ENCODE peak calls at places on chromosomes 2 and 18, in seven cellular contexts. G is suprapubic skin, O is prostate gland, Z is stomach, M is breast epithelium, D is Panc1, F is GM23338. R is an unnamed sample. For H3K4me1, the result is how much of the 10 kb centered on the place peaks cover.

GRCh38 chr2:10188211-10188610 is 65.7 kb downstream of the RRM2 start:
- DNase-seq in D (no peak), Z (peak), O (no peak), F (peak), M (no peak), G (no peak), R (no peak)

GRCh38 chr18:37254256-37254880 is 311.2 kb downstream of the CELF4 start:
- DNase-seq in O (no peak), F (peak), G (no peak), Z (peak), D (no peak), M (no peak), R (no peak)

GRCh38 chr2:234051374-234052070 is 1.0 kb downstream of the SPP2 start:
- DNase-seq in Z (no peak), G (no peak), D (no peak), O (no peak), F (no peak), M (no peak), R (no peak)

GRCh38 chr2:42876280-42876840 is 84.0 kb upstream of the HAAO start:
- DNase-seq in D (no peak), O (peak), G (no peak), F (no peak), M (no peak), Z (no peak), R (no peak)

GRCh38 chr2:219562049-219563020 is 9.0 kb downstream of the OBSL1 start:
- DNase-seq in D (no peak), Z (no peak), G (no peak), O (no peak), M (no peak), F (no peak), R (no peak)

GRCh38 chr2:237940828-237941227 is 26.0 kb upstream of the UBE2F start:
- DNase-seq in Z (no peak), O (no peak), M (no peak), D (no peak), G (no peak), F (no peak), R (no peak)

GRCh38 chr18:59951591-59951990 is 51.8 kb downstream of the PMAIP1 start:
- DNase-seq in Z (no peak), G (no peak), M (no peak), O (no peak), F (no peak), D (no peak), R (no peak)

GRCh38 chr2:186639939-186640338 is 50.1 kb downstream of the ITGAV start:
- DNase-seq in D (no peak), Z (no peak), M (no peak), F (no peak), G (no peak), O (no peak), R (no peak)

GRCh38 chr2:241755777-241756176 is 20.8 kb upstream of the GAL3ST2 start:
- DNase-seq in D (no peak), O (no peak), M (no peak), G (peak), Z (no peak), F (no peak), R (no peak)

GRCh38 chr2:210188190-210188589 is 17.0 kb upstream of the KANSL1L start:
- DNase-seq in M (no peak), D (no peak), O (no peak), G (no peak), F (peak), Z (no peak), R (no peak)

GRCh38 chr2:201933792-201934229 is 99.8 kb upstream of the FZD7 start:
- DNase-seq in Z (no peak), O (no peak), G (no peak), D (no peak), F (no peak), M (peak), R (no peak)

GRCh38 chr2:209624192-209624938 is 147.3 kb upstream of the UNC80 start:
- DNase-seq in D (no peak), F (no peak), O (no peak), Z (no peak), G (no peak), M (no peak), R (no peak)

GRCh38 chr2:212845941-212846340 is 305.5 kb downstream of the IKZF2 start:
- DNase-seq in F (no peak), D (no peak), Z (no peak), G (no peak), M (no peak), O (no peak), R (no peak)

GRCh38 chr2:13193075-13193474 is 476.3 kb downstream of the TRIB2 start:
- DNase-seq in O (no peak), M (no peak), D (no peak), Z (no peak), G (no peak), F (peak), R (no peak)

DNA sequence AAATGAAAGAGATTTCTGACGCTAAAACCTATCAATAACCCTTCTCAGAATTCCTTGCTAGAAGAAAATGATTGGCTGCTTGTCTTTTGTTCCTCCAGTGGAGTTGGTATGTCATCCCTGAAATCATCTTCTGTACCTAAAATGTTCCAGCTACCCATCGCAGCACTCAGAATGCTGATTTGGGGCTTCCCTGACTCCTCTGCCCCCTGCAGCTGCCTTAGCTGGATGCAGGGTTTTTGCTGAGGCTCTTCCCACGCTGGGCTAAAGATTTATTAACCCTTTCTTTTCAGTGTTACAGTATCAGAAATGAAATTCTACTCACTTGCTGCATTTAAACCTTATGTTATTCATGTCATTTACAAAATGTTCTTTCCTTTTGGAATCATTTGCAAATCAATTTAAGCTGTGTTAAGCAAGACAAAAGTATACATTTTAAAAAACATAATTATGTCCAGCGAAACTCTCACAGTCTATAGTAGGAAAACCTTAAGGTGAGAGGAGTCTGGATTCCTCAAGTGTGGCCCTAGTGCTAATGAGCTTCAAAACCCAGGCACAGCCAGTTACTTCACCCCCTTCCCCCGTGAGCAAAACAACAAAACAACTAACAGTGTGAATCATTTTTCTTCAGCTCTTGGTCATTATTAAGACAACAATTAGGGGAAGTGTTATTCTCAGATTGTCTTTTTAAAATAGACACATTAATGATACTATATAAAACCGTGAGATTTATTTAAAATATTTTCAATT is 32.8 kb downstream of the PKP4 start:
- DNase-seq in G (no peak), Z (no peak), D (no peak), O (no peak), F (peak), M (no peak), R (no peak)
- TF ChIP-seq CTCF in G (no peak), Z (no peak), D (no peak), O (no peak), F (no peak), M (no peak), R (no peak)

DNA sequence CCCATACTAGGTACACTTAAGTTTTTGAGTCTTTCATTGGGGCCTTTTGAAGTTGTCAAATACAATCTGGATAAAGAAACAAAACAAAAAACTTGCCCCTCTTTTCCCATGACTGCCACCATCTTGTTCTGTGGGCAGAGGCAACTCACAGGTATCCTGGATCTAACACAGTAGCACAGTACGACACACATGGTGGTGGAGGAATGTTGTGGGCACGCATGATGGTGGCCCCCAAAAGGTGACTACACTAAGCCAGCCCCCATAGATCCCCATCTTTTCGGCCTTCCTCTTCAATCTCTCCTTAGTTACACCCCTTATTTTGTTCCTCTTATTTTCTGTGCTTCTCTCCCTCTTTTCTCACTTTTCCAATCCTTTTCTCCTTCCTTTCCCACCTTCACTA is 4.5 kb upstream of the STPG4 start:
- DNase-seq in Z (no peak), F (no peak), D (no peak), G (no peak), M (no peak), O (no peak), R (no peak)
- TF ChIP-seq POLR2AphosphoS5 in Z (no peak), F (no peak), D (peak), G (no peak), M (no peak), O (no peak), R (no peak)

GRCh38 chr18:63283305-63283704 is 36.3 kb downstream of the BCL2 start:
- DNase-seq in Z (no peak), G (no peak), D (no peak), F (no peak), M (no peak), O (no peak), R (no peak)

GRCh38 chr18:63284173-63284765 is 35.3 kb downstream of the BCL2 start:
- DNase-seq in O (no peak), Z (no peak), F (no peak), G (no peak), D (no peak), M (no peak), R (no peak)

GRCh38 chr18:63286926-63287325 is 32.6 kb downstream of the BCL2 start:
- DNase-seq in M (no peak), F (no peak), O (no peak), Z (no peak), D (no peak), G (no peak), R (no peak)

GRCh38 chr18:63285332-63285731 is 34.2 kb downstream of the BCL2 start:
- DNase-seq in F (no peak), Z (no peak), G (no peak), O (no peak), M (no peak), D (no peak), R (no peak)

DNA sequence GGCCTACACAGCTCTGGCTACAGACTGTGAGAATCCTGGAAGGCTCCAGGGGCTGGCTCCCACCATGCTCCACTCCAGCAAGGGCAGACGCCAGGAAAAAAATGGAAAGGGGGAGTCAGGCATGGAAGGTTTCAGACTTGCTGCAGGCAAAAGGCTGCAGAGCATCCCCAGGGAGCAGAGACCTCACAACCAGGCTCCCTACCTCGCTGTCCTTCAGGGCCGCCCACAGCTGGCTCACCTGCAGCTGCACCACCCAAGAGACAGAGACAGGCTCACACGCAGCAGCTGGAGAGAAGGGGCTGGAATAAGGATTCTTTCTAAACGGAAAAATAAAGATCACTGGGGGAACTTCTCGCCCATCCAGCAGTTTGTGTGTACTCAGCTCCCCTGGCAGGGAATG is 34.7 kb downstream of the BCL2 start:
- DNase-seq in M (no peak), Z (no peak), F (no peak), O (no peak), G (no peak), D (no peak), R (no peak)
- H3K4me1 ChIP-seq in M (under half), Z (half or more), F (under half), O (under half), G (under half), D (under half), R (half or more)

GRCh38 chr2:53028259-53028658 is 739.3 kb upstream of the CHAC2 start:
- DNase-seq in O (no peak), G (no peak), F (peak), D (no peak), M (no peak), Z (no peak), R (no peak)

GRCh38 chr2:53033416-53033815 is 734.2 kb upstream of the CHAC2 start:
- DNase-seq in D (no peak), O (no peak), G (no peak), Z (no peak), M (no peak), F (peak), R (no peak)

DNA sequence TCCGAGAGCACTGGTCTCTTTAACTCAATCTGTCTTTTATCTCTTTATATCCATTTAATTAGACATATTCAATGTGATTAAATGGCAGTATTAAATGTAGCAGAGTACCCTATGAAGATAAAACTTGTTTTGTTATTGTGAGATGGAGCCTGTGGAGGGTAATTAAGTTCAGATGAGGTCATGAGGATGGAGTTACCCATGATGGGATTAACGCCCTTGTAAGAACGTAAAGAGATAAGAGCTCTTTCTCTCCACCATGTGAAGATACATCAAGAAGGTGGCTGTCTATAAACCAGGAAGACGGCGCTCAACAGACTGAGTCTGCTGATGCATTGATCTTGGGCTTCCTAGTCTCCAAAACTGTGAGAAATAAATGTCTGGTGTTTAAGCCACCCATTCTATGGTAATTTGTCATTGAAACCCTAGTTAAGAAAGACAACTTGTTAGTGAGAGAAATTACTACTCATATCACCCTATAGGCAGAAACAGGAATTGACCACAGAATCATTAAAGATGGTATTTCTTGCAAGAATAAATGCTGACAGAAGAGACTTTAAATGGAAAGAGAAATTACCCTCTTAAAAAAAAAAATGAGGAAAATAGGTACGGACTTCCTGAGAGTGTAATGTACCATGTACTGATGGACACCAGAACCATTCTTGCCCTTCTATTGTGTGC is 738.7 kb upstream of the CHAC2 start:
- DNase-seq in F (peak), O (no peak), M (no peak), Z (no peak), G (no peak), D (no peak), R (no peak)
- TF ChIP-seq CTCF in F (peak), O (no peak), M (no peak), Z (no peak), G (no peak), D (no peak), R (no peak)

GRCh38 chr2:60629263-60629662 is 75.8 kb upstream of the BCL11A start:
- DNase-seq in O (no peak), G (no peak), D (no peak), Z (no peak), M (no peak), F (no peak), R (no peak)

GRCh38 chr2:60634443-60634842 is 81.0 kb upstream of the BCL11A start:
- DNase-seq in M (no peak), Z (no peak), F (no peak), G (no peak), D (no peak), O (no peak), R (no peak)

GRCh38 chr2:60629801-60630385 is 76.4 kb upstream of the BCL11A start:
- DNase-seq in F (no peak), Z (no peak), M (no peak), G (no peak), D (no peak), O (no peak), R (no peak)

DNA sequence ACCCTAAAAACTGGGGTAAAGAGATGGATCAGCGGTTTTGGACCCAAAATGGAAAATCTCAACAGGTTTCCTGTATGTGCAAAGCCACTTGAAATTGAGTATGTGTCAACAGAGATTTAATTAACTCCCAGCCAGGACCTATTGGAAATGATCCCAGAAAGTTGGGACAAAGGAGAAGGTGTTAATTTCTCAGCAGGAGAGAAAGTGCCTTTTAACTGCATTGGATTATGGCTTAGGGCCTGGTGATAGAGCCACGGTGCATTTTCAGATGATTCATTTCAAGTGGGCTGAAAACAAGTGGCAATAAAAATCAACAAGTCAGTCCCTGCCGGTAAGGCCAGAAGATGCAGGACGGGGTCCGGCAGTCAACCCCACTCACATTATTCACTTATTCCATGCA is 80.2 kb upstream of the BCL11A start:
- DNase-seq in D (no peak), O (no peak), F (no peak), G (no peak), Z (no peak), M (no peak), R (no peak)
- TF ChIP-seq POLR2AphosphoS5 in D (no peak), O (no peak), F (no peak), G (no peak), Z (no peak), M (no peak), R (no peak)

GRCh38 chr2:240560480-240561324 is 545 bp downstream of the DUSP28 start:
- DNase-seq in G (peak), D (peak), O (peak), M (peak), Z (peak), F (peak), R (peak)
- H3K4me1 ChIP-seq in G (half or more), D (under half), O (under half), M (under half), Z (half or more), F (under half), R (half or more)

R was measured in vagina.